ENCODE peak calls at places on chromosomes 2 and 18, in seven cellular contexts. One of them, this sample, is unnamed.

GRCh38 chr2:12044857-12045256 is 298.4 kb downstream of the LPIN1 start:
- DNase-seq in nephron progenitor cell: no peak
- DNase-seq in SK-N-SH: no peak
- DNase-seq in IMR-90: no peak
- DNase-seq in OCI-LY7: peak; percentile 88
- DNase-seq in A549: no peak
- DNase-seq in dorsolateral prefrontal cortex: no peak
- DNase-seq in this sample: no peak

GRCh38 chr2:72041638-72042111 is 106.0 kb downstream of the CYP26B1 start:
- DNase-seq in SK-N-SH: no peak
- DNase-seq in IMR-90: no peak
- DNase-seq in OCI-LY7: no peak
- DNase-seq in dorsolateral prefrontal cortex: no peak
- DNase-seq in A549: no peak
- DNase-seq in nephron progenitor cell: no peak
- DNase-seq in this sample: no peak

GRCh38 chr2:226738821-226739507 is 60.7 kb downstream of the IRS1 start:
- DNase-seq in SK-N-SH: no peak
- DNase-seq in A549: no peak
- DNase-seq in nephron progenitor cell: no peak
- DNase-seq in OCI-LY7: no peak
- DNase-seq in IMR-90: no peak
- DNase-seq in dorsolateral prefrontal cortex: no peak
- DNase-seq in this sample: no peak

GRCh38 chr2:170928036-170928823 is 823 bp upstream of the GORASP2 start:
- DNase-seq in IMR-90: peak; percentile 31
- DNase-seq in OCI-LY7: peak; percentile 27
- DNase-seq in nephron progenitor cell: no peak
- DNase-seq in A549: peak; percentile 45
- DNase-seq in dorsolateral prefrontal cortex: no peak
- DNase-seq in SK-N-SH: no peak
- DNase-seq in this sample: no peak

GRCh38 chr18:55582325-55582724 is 5.7 kb downstream of the TCF4 start:
- DNase-seq in nephron progenitor cell: peak; percentile 15
- DNase-seq in dorsolateral prefrontal cortex: no peak
- DNase-seq in IMR-90: no peak
- DNase-seq in SK-N-SH: no peak
- DNase-seq in OCI-LY7: no peak
- DNase-seq in A549: no peak
- DNase-seq in this sample: no peak

GRCh38 chr2:7016884-7017283 is 99.7 kb downstream of the RNF144A start:
- DNase-seq in IMR-90: no peak
- DNase-seq in A549: no peak
- DNase-seq in nephron progenitor cell: no peak
- DNase-seq in SK-N-SH: no peak
- DNase-seq in OCI-LY7: no peak
- DNase-seq in dorsolateral prefrontal cortex: no peak
- DNase-seq in this sample: no peak

GRCh38 chr2:97785818-97786217 is 72.4 kb downstream of the ZAP70 start:
- DNase-seq in A549: no peak
- DNase-seq in nephron progenitor cell: no peak
- DNase-seq in IMR-90: no peak
- DNase-seq in OCI-LY7: no peak
- DNase-seq in SK-N-SH: no peak
- DNase-seq in dorsolateral prefrontal cortex: no peak
- DNase-seq in this sample: no peak

GRCh38 chr2:197286805-197287595 is 23.6 kb downstream of the ANKRD44 start:
- DNase-seq in IMR-90: peak; percentile 97
- DNase-seq in OCI-LY7: peak; percentile 41
- DNase-seq in A549: peak; percentile 90
- DNase-seq in dorsolateral prefrontal cortex: no peak
- DNase-seq in SK-N-SH: no peak
- DNase-seq in nephron progenitor cell: no peak
- DNase-seq in this sample: peak; percentile 65

GRCh38 chr2:33216508-33217182 is 259.8 kb upstream of the RASGRP3 start:
- DNase-seq in dorsolateral prefrontal cortex: no peak
- DNase-seq in IMR-90: peak; percentile 51
- DNase-seq in nephron progenitor cell: no peak
- DNase-seq in A549: peak; percentile 51
- DNase-seq in OCI-LY7: no peak
- DNase-seq in SK-N-SH: no peak
- DNase-seq in this sample: no peak

GRCh38 chr2:69807821-69808540 is 21.5 kb upstream of the GMCL1 start:
- DNase-seq in SK-N-SH: no peak
- DNase-seq in nephron progenitor cell: no peak
- DNase-seq in A549: no peak
- DNase-seq in OCI-LY7: no peak
- DNase-seq in IMR-90: no peak
- DNase-seq in dorsolateral prefrontal cortex: no peak
- DNase-seq in this sample: no peak

GRCh38 chr2:99771691-99772333 is 282.0 kb upstream of the REV1 start:
- DNase-seq in nephron progenitor cell: no peak
- DNase-seq in IMR-90: no peak
- DNase-seq in OCI-LY7: no peak
- DNase-seq in SK-N-SH: no peak
- DNase-seq in dorsolateral prefrontal cortex: no peak
- DNase-seq in A549: no peak
- DNase-seq in this sample: no peak

GRCh38 chr2:71685073-71685848 is 231.9 kb downstream of the DYSF start:
- DNase-seq in A549: no peak
- DNase-seq in OCI-LY7: no peak
- DNase-seq in nephron progenitor cell: no peak
- DNase-seq in dorsolateral prefrontal cortex: no peak
- DNase-seq in SK-N-SH: no peak
- DNase-seq in IMR-90: no peak
- DNase-seq in this sample: no peak

GRCh38 chr2:233712596-233713261 is at the start of gene UGT1A5:
- DNase-seq in SK-N-SH: no peak
- DNase-seq in OCI-LY7: no peak
- DNase-seq in dorsolateral prefrontal cortex: no peak
- DNase-seq in nephron progenitor cell: no peak
- DNase-seq in A549: no peak
- DNase-seq in IMR-90: no peak
- DNase-seq in this sample: no peak

GRCh38 chr2:233713262-233713615 is 532 bp downstream of the UGT1A5 start:
- DNase-seq in OCI-LY7: no peak
- DNase-seq in dorsolateral prefrontal cortex: no peak
- DNase-seq in SK-N-SH: no peak
- DNase-seq in A549: no peak
- DNase-seq in nephron progenitor cell: no peak
- DNase-seq in IMR-90: no peak
- DNase-seq in this sample: no peak

GRCh38 chr2:233714164-233714563 is 1.5 kb downstream of the UGT1A5 start:
- DNase-seq in IMR-90: no peak
- DNase-seq in nephron progenitor cell: no peak
- DNase-seq in SK-N-SH: no peak
- DNase-seq in A549: no peak
- DNase-seq in OCI-LY7: no peak
- DNase-seq in dorsolateral prefrontal cortex: no peak
- DNase-seq in this sample: no peak

GRCh38 chr2:233708942-233709341 is 3.8 kb upstream of the UGT1A5 start:
- DNase-seq in IMR-90: no peak
- DNase-seq in SK-N-SH: no peak
- DNase-seq in OCI-LY7: no peak
- DNase-seq in dorsolateral prefrontal cortex: no peak
- DNase-seq in nephron progenitor cell: no peak
- DNase-seq in A549: peak; percentile 78
- DNase-seq in this sample: no peak

DNA sequence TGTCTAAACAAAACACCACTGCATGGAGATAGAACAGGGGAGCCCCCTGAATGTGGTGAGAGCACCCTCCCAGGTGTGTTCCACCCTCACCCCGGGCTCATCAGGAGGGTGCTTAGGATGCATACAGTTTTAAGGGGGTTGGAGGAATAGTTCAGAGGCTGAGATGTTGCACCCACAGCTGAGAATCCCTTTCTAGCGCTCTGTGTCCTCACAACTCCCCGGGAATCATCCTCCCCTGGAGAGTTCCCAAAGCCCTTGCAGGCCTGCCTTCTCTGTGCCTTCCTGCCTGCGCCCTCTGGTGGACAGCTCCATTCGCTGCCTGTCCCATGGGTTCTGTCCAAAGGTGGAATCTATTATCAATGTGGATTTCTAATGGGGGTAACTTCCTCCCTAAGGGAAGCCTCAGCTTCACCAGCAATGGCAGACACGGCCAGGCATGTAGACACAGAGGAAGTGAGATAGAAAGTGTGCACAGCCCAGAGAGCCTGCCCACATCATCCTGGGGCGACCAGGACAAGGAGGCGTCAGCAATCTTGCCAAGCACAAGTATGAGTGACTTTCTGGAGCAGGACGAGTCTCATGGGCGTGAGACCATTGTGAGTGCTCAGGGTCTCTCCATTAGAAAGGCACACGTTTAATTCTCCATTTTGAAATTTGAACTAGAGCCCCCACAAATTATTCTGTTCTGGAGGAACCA is 1.2 kb upstream of the UGT1A5 start:
- DNase-seq in IMR-90: peak; percentile 73
- DNase-seq in SK-N-SH: peak; percentile 67
- DNase-seq in A549: peak; percentile 90
- DNase-seq in dorsolateral prefrontal cortex: peak; percentile 65
- DNase-seq in OCI-LY7: peak; percentile 71
- DNase-seq in nephron progenitor cell: peak; percentile 92
- DNase-seq in this sample: peak; percentile 64
- TF ChIP-seq CTCF in IMR-90: peak; percentile 86
- TF ChIP-seq CTCF in SK-N-SH: peak; percentile 89
- TF ChIP-seq CTCF in A549: peak; percentile 84
- TF ChIP-seq CTCF in dorsolateral prefrontal cortex: peak; percentile 85
- TF ChIP-seq CTCF in OCI-LY7: peak; percentile 94
- TF ChIP-seq CTCF in nephron progenitor cell: peak; percentile 88
- TF ChIP-seq CTCF in this sample: peak; percentile 86

GRCh38 chr2:10303634-10304378 is 1.1 kb downstream of the HPCAL1 start:
- DNase-seq in dorsolateral prefrontal cortex: no peak
- DNase-seq in A549: peak; percentile 31
- DNase-seq in OCI-LY7: peak; percentile 59
- DNase-seq in IMR-90: peak; percentile 56
- DNase-seq in SK-N-SH: peak; percentile 84
- DNase-seq in nephron progenitor cell: peak; percentile 73
- DNase-seq in this sample: peak; percentile 61

GRCh38 chr2:10304458-10305253 is 2.0 kb downstream of the HPCAL1 start:
- DNase-seq in IMR-90: no peak
- DNase-seq in A549: no peak
- DNase-seq in OCI-LY7: no peak
- DNase-seq in nephron progenitor cell: peak; percentile 27
- DNase-seq in SK-N-SH: peak; percentile 49
- DNase-seq in dorsolateral prefrontal cortex: no peak
- DNase-seq in this sample: no peak

GRCh38 chr2:10305254-10305635 is 2.5 kb downstream of the HPCAL1 start:
- DNase-seq in IMR-90: no peak
- DNase-seq in nephron progenitor cell: no peak
- DNase-seq in A549: no peak
- DNase-seq in OCI-LY7: no peak
- DNase-seq in dorsolateral prefrontal cortex: no peak
- DNase-seq in SK-N-SH: no peak
- DNase-seq in this sample: no peak

GRCh38 chr2:10306901-10307463 is 4.3 kb downstream of the HPCAL1 start:
- DNase-seq in dorsolateral prefrontal cortex: no peak
- DNase-seq in OCI-LY7: no peak
- DNase-seq in IMR-90: no peak
- DNase-seq in SK-N-SH: no peak
- DNase-seq in nephron progenitor cell: no peak
- DNase-seq in A549: no peak
- DNase-seq in this sample: no peak

GRCh38 chr2:10305715-10306114 is 3.0 kb downstream of the HPCAL1 start:
- DNase-seq in dorsolateral prefrontal cortex: no peak
- DNase-seq in nephron progenitor cell: peak; percentile 33
- DNase-seq in SK-N-SH: no peak
- DNase-seq in IMR-90: no peak
- DNase-seq in A549: peak; percentile 47
- DNase-seq in OCI-LY7: peak; percentile 56
- DNase-seq in this sample: no peak
- TF ChIP-seq CTCF in dorsolateral prefrontal cortex: no peak
- TF ChIP-seq CTCF in nephron progenitor cell: no peak
- TF ChIP-seq CTCF in SK-N-SH: no peak
- TF ChIP-seq CTCF in IMR-90: no peak
- TF ChIP-seq CTCF in A549: no peak
- TF ChIP-seq CTCF in OCI-LY7: peak; percentile 68
- TF ChIP-seq CTCF in this sample: no peak

GRCh38 chr2:65146067-65146466 is 16.2 kb upstream of the RAB1A start:
- DNase-seq in IMR-90: no peak
- DNase-seq in dorsolateral prefrontal cortex: no peak
- DNase-seq in OCI-LY7: no peak
- DNase-seq in SK-N-SH: no peak
- DNase-seq in nephron progenitor cell: no peak
- DNase-seq in A549: no peak
- DNase-seq in this sample: no peak

GRCh38 chr2:65144571-65144970 is 14.7 kb upstream of the RAB1A start:
- DNase-seq in A549: no peak
- DNase-seq in nephron progenitor cell: no peak
- DNase-seq in OCI-LY7: no peak
- DNase-seq in SK-N-SH: no peak
- DNase-seq in IMR-90: no peak
- DNase-seq in dorsolateral prefrontal cortex: no peak
- DNase-seq in this sample: no peak

GRCh38 chr2:65137197-65137780 is 7.4 kb upstream of the RAB1A start:
- DNase-seq in dorsolateral prefrontal cortex: no peak
- DNase-seq in nephron progenitor cell: no peak
- DNase-seq in SK-N-SH: no peak
- DNase-seq in IMR-90: no peak
- DNase-seq in OCI-LY7: no peak
- DNase-seq in A549: no peak
- DNase-seq in this sample: no peak

GRCh38 chr2:65142515-65142914 is 12.6 kb upstream of the RAB1A start:
- DNase-seq in nephron progenitor cell: no peak
- DNase-seq in dorsolateral prefrontal cortex: no peak
- DNase-seq in OCI-LY7: peak; percentile 41
- DNase-seq in SK-N-SH: no peak
- DNase-seq in A549: peak; percentile 51
- DNase-seq in IMR-90: no peak
- DNase-seq in this sample: no peak
- TF ChIP-seq CTCF in nephron progenitor cell: no peak
- TF ChIP-seq CTCF in dorsolateral prefrontal cortex: peak; percentile 39
- TF ChIP-seq CTCF in OCI-LY7: peak; percentile 74
- TF ChIP-seq CTCF in SK-N-SH: no peak
- TF ChIP-seq CTCF in A549: peak; percentile 36
- TF ChIP-seq CTCF in IMR-90: no peak
- TF ChIP-seq CTCF in this sample: no peak

DNA sequence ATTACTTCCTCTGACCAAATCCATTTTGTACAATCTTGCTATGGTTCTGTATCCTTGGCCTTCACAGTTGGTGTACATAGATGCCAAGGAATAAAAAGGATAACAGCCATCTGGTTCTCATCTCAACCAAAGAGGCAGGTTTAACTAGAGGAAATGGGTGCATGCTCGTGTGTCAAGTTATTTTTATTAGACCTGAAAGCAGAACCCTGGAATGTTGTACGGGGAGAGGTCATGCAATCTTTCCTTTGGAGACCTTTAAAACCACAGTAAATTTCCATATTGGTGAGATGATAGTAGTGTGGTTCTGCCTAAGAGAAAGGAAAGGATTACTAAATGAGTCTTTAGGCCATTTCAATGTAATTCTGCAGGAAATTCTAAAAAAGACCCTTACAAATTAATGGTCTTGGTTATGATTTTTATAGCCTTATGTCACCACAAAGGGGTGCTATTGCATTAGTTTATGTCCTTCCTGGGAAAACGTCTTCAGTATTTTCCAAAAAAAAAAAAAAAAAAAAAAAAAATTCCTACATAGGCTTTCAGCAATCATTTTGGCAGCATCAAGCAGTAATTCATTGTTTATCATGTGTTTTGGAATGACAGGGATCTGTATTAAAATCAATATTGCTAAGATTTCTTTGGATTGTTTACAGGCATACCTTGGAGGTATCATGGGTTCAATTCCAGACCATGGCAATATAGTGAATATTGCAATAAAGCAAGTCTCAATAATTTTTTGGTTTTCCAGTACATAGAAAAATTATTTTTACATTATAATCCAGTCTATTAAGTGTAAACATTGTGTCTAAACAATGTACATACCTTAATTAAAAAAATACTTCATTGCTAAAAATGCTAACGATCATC is 270.8 kb downstream of the NYAP2 start:
- DNase-seq in A549: peak; percentile 63
- DNase-seq in SK-N-SH: peak; percentile 17
- DNase-seq in OCI-LY7: peak; percentile 9
- DNase-seq in nephron progenitor cell: no peak
- DNase-seq in dorsolateral prefrontal cortex: no peak
- DNase-seq in IMR-90: peak; percentile 74
- DNase-seq in this sample: no peak
- TF ChIP-seq CTCF in A549: peak; percentile 82
- TF ChIP-seq CTCF in SK-N-SH: peak; percentile 73
- TF ChIP-seq CTCF in OCI-LY7: peak; percentile 73
- TF ChIP-seq CTCF in nephron progenitor cell: peak; percentile 56
- TF ChIP-seq CTCF in dorsolateral prefrontal cortex: peak; percentile 53
- TF ChIP-seq CTCF in IMR-90: peak; percentile 73
- TF ChIP-seq CTCF in this sample: no peak